ENCODE peak calls at places on chromosomes 13 and 19, in four cellular contexts. B is left ventricle myocardium inferior, X is body of pancreas, I is IMR-90. C is an unnamed sample. For H3K4me1, the result is how much of the 10 kb centered on the place peaks cover.

GRCh38 chr19:3478409-3479176 is 1.7 kb downstream of the SMIM24 start:
- DNase-seq in I (no peak), X (no peak), B (no peak), C (no peak)

GRCh38 chr13:110689041-110689440 is 16.9 kb downstream of the CARS2 start:
- DNase-seq in X (no peak), B (no peak), I (no peak), C (no peak)

GRCh38 chr13:33610471-33611015 is 207.4 kb upstream of the RFC3 start:
- DNase-seq in I (no peak), B (peak), X (no peak), C (peak)

GRCh38 chr13:20799726-20800416 is 26.1 kb upstream of the EEF1AKMT1 start:
- DNase-seq in X (no peak), I (peak), B (no peak), C (no peak)

GRCh38 chr19:41445575-41445974 is 2.6 kb downstream of the ERICH4 start:
- DNase-seq in I (no peak), B (no peak), X (no peak), C (no peak)

GRCh38 chr13:100738176-100738855 is 63.7 kb upstream of the TMTC4 start:
- DNase-seq in B (no peak), X (no peak), I (no peak), C (no peak)

GRCh38 chr19:7478173-7478842 is 10.5 kb downstream of the PEX11G start:
- DNase-seq in X (no peak), B (no peak), I (no peak), C (no peak)

GRCh38 chr19:50325310-50326100 is 3.7 kb downstream of the KCNC3 start:
- DNase-seq in B (peak), I (peak), X (peak), C (no peak)

GRCh38 chr19:51511353-51511752 is 9.8 kb upstream of the SIGLEC12 start:
- DNase-seq in X (no peak), B (no peak), I (no peak), C (no peak)

GRCh38 chr19:49497047-49497789 is 984 bp downstream of the RPS11 start:
- DNase-seq in B (peak), X (peak), I (peak), C (peak)

GRCh38 chr13:109145631-109146030 is 516.2 kb downstream of the MYO16 start:
- DNase-seq in X (peak), B (no peak), I (peak), C (no peak)

GRCh38 chr13:65656740-65657329 is 1573.3 kb downstream of the PCDH9 start:
- DNase-seq in B (no peak), I (peak), X (no peak), C (no peak)
- H3K4me1 ChIP-seq in B (under half), I (under half), X (under half), C (under half)

GRCh38 chr19:15188851-15189250 is 11.9 kb downstream of the NOTCH3 start:
- DNase-seq in X (no peak), B (no peak), I (no peak), C (no peak)
- H3K27ac ChIP-seq in X (no peak), B (no peak), I (no peak), C (peak)

GRCh38 chr19:9724157-9724556 is 44.4 kb downstream of the ZNF846 start:
- DNase-seq in I (no peak), B (no peak), X (no peak), C (no peak)
- TF ChIP-seq CTCF in I (no peak), B (no peak), X (no peak), C (no peak)

GRCh38 chr19:13032837-13033236 is 37.6 kb downstream of the NFIX start:
- DNase-seq in X (no peak), I (no peak), B (no peak), C (no peak)
- H3K4me1 ChIP-seq in X (half or more), I (under half), B (half or more), C (half or more)

GRCh38 chr19:31144471-31144870 is 204.8 kb downstream of the TSHZ3 start:
- DNase-seq in I (no peak), X (no peak), B (no peak), C (no peak)
- H3K27ac ChIP-seq in I (no peak), X (no peak), B (no peak), C (no peak)

GRCh38 chr19:46571495-46571894 is 29.6 kb upstream of the CALM3 start:
- DNase-seq in B (no peak), X (no peak), I (no peak), C (no peak)
- TF ChIP-seq CTCF in B (no peak), X (no peak), I (peak), C (no peak)

GRCh38 chr13:114129649-114130062 is 2.8 kb downstream of the RASA3 start:
- DNase-seq in X (no peak), B (no peak), I (no peak), C (no peak)

GRCh38 chr13:114130131-114130707 is 2.2 kb downstream of the RASA3 start:
- DNase-seq in X (no peak), B (no peak), I (no peak), C (no peak)

GRCh38 chr13:114128348-114128623 is 4.1 kb downstream of the RASA3 start:
- DNase-seq in I (no peak), X (no peak), B (no peak), C (no peak)

GRCh38 chr13:114127473-114128347 is 4.7 kb downstream of the RASA3 start:
- DNase-seq in X (no peak), B (no peak), I (no peak), C (no peak)

DNA sequence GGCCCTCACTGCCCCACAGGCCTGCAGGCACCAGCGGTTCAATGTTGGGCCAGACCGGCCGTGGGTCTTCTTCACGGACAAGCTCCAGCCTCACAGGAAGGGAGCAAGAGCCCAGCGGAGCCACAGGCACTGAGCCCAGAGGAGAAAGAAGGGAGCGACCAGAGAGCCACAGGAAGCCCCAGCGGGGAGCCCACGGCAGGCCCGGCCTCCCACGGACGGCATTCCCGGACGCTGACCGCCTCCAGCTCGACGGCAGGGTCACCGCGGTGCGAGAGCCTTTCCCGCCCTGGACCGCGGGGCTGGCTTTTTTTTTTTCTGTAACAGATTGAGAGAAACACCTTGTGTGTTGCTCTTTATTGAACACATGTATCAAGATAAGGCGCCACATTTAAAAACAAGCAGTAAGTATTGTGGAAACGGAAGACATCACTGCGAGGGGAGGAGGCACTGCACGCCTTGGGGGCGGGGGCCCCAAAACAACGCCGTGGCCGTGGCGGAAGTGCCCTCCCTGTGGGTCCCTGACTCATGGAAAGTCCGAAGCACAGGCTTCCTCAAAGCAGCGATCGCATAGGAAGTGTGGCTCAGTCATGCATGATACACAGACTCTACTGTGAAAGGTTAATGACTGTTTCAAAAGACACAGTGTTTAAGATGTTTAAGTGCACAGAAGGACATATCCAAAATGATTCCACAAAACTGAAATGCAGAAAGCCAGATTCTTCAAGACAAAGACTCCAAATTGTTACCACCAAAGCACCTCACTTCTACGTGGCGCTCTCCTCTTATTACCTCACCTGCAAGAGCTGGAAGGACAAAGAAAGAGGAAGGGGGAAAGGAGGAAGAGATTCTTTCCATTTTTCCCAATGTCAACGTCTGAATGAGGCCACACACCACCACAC is 3.5 kb downstream of the RASA3 start:
- DNase-seq in I (peak), X (peak), B (peak), C (peak)
- H3K4me1 ChIP-seq in I (under half), X (under half), B (half or more), C (under half)

DNA sequence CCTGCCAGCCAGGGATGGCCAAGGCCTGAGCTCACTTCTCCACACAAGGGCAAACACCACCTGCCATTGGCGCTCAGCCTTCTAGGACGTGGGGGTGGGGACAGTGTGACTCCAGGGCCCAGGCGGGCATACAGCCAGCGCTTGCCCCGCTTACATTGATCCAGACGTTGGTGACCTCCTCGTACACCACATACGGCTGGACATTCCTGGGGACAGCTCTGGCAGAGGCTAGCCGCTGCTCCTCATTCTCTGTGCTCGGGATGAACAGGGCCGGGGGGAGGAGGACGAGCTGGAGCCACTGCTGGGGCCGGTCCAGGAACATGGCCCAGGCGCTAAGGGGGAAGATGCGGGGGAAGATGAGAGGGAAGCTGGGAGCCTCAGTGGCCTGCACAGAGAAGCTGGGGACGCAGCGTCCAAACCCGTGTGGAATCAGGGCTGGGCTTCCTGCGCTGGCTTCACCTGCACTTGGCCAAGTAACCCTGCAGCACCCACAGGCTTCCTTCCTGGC is 25.1 kb upstream of the MYDGF start:
- DNase-seq in I (no peak), B (peak), X (peak), C (no peak)
- H3K27ac ChIP-seq in I (peak), B (peak), X (no peak), C (no peak)

GRCh38 chr19:4647676-4648644 is 8.6 kb downstream of the TNFAIP8L1 start:
- DNase-seq in X (peak), B (peak), I (no peak), C (no peak)
- TF ChIP-seq CTCF in X (no peak), B (peak), I (no peak), C (no peak)

C was measured in tibial artery.